ENCODE peak calls at places on chromosome 13, in four cellular contexts. P is neural crest cell, D is omental fat pad, J is B cell. F is an unnamed sample.

GRCh38 chr13:100673376-100673830 is 1.2 kb downstream of the TMTC4 start:
- DNase-seq in D (no peak), P (peak), J (no peak), F (no peak)

GRCh38 chr13:102003848-102004570 is 397.8 kb downstream of the FGF14 start:
- DNase-seq in J (no peak), P (no peak), D (no peak), F (no peak)

GRCh38 chr13:30334663-30335386 is 27.5 kb upstream of the KATNAL1 start:
- DNase-seq in P (peak), D (no peak), J (no peak), F (peak)

GRCh38 chr13:20709369-20709768 is 5.9 kb downstream of the IL17D start:
- DNase-seq in J (no peak), P (no peak), D (no peak), F (no peak)

GRCh38 chr13:21674271-21675009 is 3.6 kb downstream of the FGF9 start:
- DNase-seq in P (peak), J (no peak), D (no peak), F (peak)

GRCh38 chr13:77698211-77699058 is 948 bp downstream of the SLAIN1 start:
- DNase-seq in P (peak), J (peak), D (no peak), F (peak)

GRCh38 chr13:48853381-48854102 is 122.2 kb upstream of the FNDC3A start:
- DNase-seq in D (no peak), P (no peak), J (no peak), F (no peak)

GRCh38 chr13:42946927-42947326 is 45.1 kb downstream of the EPSTI1 start:
- DNase-seq in P (no peak), D (no peak), J (no peak), F (no peak)

GRCh38 chr13:109669234-109669612 is 117.2 kb downstream of the IRS2 start:
- DNase-seq in P (no peak), D (no peak), J (no peak), F (no peak)

GRCh38 chr13:51590966-51591627 is 6.8 kb downstream of the WDFY2 start:
- DNase-seq in D (no peak), P (no peak), J (no peak), F (no peak)

GRCh38 chr13:83312194-83312593 is 570.1 kb downstream of the SLITRK1 start:
- DNase-seq in J (no peak), D (no peak), P (no peak), F (no peak)

GRCh38 chr13:48890386-48890785 is 85.3 kb upstream of the FNDC3A start:
- DNase-seq in D (no peak), J (no peak), P (no peak), F (no peak)

GRCh38 chr13:95156208-95156607 is 145.0 kb downstream of the ABCC4 start:
- DNase-seq in D (no peak), J (no peak), P (no peak), F (no peak)

GRCh38 chr13:87671031-87671823 is at the start of gene SLITRK5:
- DNase-seq in D (peak), P (peak), J (no peak), F (peak)

GRCh38 chr13:47038196-47038595 is 141.3 kb upstream of the HTR2A start:
- DNase-seq in J (no peak), P (no peak), D (no peak), F (no peak)

GRCh38 chr13:25468330-25469178 is 96.8 kb downstream of the ATP8A2 start:
- DNase-seq in J (no peak), D (no peak), P (peak), F (peak)

GRCh38 chr13:76286178-76286577 is 600.0 kb downstream of the KCTD12 start:
- DNase-seq in J (no peak), D (no peak), P (no peak), F (no peak)

GRCh38 chr13:30892966-30893365 is 13.1 kb upstream of the MEDAG start:
- DNase-seq in P (peak), D (no peak), J (no peak), F (no peak)

GRCh38 chr13:91078093-91078679 is 269.3 kb upstream of the MIR17HG start:
- DNase-seq in D (no peak), J (no peak), P (no peak), F (peak)

GRCh38 chr13:81927347-81927746 is 1586.4 kb upstream of the SPRY2 start:
- DNase-seq in P (no peak), D (no peak), J (no peak), F (no peak)
- TF ChIP-seq CTCF in P (peak), D (no peak), J (no peak), F (no peak)

GRCh38 chr13:41302743-41303142 is 8.3 kb upstream of the NAA16 start:
- DNase-seq in D (no peak), P (no peak), J (no peak), F (no peak)

GRCh38 chr13:41310963-41311606 is at the start of gene NAA16:
- DNase-seq in P (peak), J (peak), D (peak), F (peak)

GRCh38 chr13:41304551-41304950 is 6.5 kb upstream of the NAA16 start:
- DNase-seq in D (no peak), P (no peak), J (no peak), F (no peak)

GRCh38 chr13:41308241-41308640 is 2.8 kb upstream of the NAA16 start:
- DNase-seq in P (no peak), D (no peak), J (no peak), F (no peak)

GRCh38 chr13:41306271-41307150 is 4.6 kb upstream of the NAA16 start:
- DNase-seq in P (no peak), D (no peak), J (no peak), F (no peak)
- TF ChIP-seq CTCF in P (no peak), D (no peak), J (no peak), F (no peak)

DNA sequence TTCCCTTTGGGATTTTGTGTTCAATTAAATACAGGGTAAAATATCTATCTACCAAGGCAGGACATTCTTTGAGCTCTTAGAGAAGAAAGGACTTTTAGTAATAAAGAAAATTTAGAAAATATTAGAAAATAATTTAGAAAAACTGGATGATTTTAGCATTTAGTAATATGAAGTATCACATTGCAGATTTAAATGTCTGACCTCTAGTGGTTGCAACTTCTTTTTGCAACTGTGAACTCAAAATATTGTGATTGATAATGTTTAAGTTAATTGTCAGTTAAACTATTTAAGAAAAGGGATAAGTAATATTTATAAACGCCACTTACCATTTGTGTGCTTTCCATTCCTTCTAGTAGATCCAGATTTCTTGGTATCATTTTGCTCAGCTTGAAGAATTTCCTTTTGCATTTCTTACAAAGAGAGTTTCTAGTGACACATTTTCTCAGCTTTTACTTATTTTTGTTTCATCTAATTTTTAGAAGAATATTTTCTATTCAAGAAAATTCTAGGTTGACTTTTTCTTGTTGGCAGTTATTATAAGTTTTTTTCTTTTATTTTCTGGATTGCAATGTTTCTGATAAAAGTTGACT is 10.3 kb upstream of the POSTN start:
- DNase-seq in P (no peak), D (no peak), J (no peak), F (no peak)
- TF ChIP-seq CTCF in P (peak), D (no peak), J (no peak), F (peak)

GRCh38 chr13:111398715-111399299 is 78.4 kb downstream of the TEX29 start:
- DNase-seq in J (peak), P (no peak), D (no peak), F (no peak)
- TF ChIP-seq CTCF in J (no peak), P (no peak), D (no peak), F (no peak)

DNA sequence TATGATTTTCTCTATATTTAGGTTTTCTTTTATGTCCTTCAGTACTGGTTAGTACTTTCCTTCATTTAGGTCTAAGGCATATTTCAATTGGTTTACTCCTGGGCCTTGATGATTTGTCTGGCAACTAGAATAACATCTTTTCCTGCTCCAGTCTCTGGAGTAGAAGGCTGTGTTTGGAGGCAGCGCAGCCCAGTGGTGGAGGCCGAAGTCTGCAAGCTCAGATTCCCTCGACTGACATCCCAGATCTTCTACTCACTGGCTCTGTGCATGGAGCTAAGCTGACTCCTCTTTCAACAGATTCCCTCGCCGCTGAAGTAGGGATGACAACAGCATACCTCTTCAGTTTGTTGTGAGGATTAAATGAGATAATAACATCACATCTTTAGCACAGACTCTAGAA is 141.0 kb downstream of the RAP2A start:
- DNase-seq in D (no peak), J (no peak), P (no peak), F (peak)
- TF ChIP-seq CTCF in D (no peak), J (peak), P (peak), F (peak)

GRCh38 chr13:27283906-27284523 is 13.4 kb downstream of the RASL11A start:
- DNase-seq in D (no peak), J (no peak), P (no peak), F (no peak)
- TF ChIP-seq CTCF in D (no peak), J (peak), P (no peak), F (peak)

GRCh38 chr13:45925151-45925550 is 73.6 kb upstream of the SIAH3 start:
- DNase-seq in P (no peak), D (no peak), J (no peak), F (no peak)
- TF ChIP-seq CTCF in P (no peak), D (no peak), J (no peak), F (peak)